ENCODE peak calls at places on chromosome 14, in eight cellular contexts. J is psoas muscle; F is CD8-positive, alpha-beta T cell; I is CD4-positive, alpha-beta memory T cell; G is Peyer's patch; L is gastrocnemius medialis; Q is A549; U is pancreas. Z is an unnamed sample.

GRCh38 chr14:92718659-92719058 is 29.8 kb downstream of the LGMN start:
- DNase-seq in I (no peak), F (no peak), G (no peak), U (no peak), J (no peak), L (no peak), Q (no peak), Z (no peak)

GRCh38 chr14:94424371-94424770 is 28.2 kb downstream of the SERPINA11 start:
- DNase-seq in I (no peak), L (no peak), U (no peak), J (no peak), G (no peak), F (no peak), Q (no peak), Z (no peak)

GRCh38 chr14:57747036-57747435 is 118.9 kb downstream of the SLC35F4 start:
- DNase-seq in F (no peak), U (peak), J (no peak), I (no peak), Q (peak), L (no peak), G (no peak), Z (no peak)

GRCh38 chr14:99682809-99683618 is 1.1 kb upstream of the CYP46A1 start:
- DNase-seq in U (peak), J (peak), G (peak), I (peak), L (peak), F (peak), Q (peak), Z (peak)

GRCh38 chr14:76186318-76187027 is 34.8 kb downstream of the GPATCH2L start:
- DNase-seq in Q (no peak), U (no peak), J (no peak), F (no peak), L (no peak), G (no peak), I (no peak), Z (no peak)

GRCh38 chr14:104948736-104949031 is 24.0 kb downstream of the PLD4 start:
- DNase-seq in J (no peak), U (no peak), I (no peak), F (no peak), Q (no peak), G (no peak), L (no peak), Z (no peak)

GRCh38 chr14:22819191-22819988 is 4.2 kb upstream of the SLC7A7 start:
- DNase-seq in I (no peak), G (peak), F (no peak), Q (peak), U (peak), J (no peak), L (no peak), Z (no peak)

GRCh38 chr14:57502581-57503254 is 9.1 kb upstream of the CCDC198 start:
- DNase-seq in U (no peak), F (no peak), L (no peak), J (no peak), Q (no peak), I (no peak), G (no peak), Z (no peak)

GRCh38 chr14:82565825-82566224 is 1032.2 kb upstream of the SEL1L start:
- DNase-seq in Q (no peak), L (no peak), I (no peak), J (no peak), F (no peak), G (no peak), U (no peak), Z (no peak)

GRCh38 chr14:30854492-30854891 is 19.9 kb upstream of the COCH start:
- DNase-seq in U (no peak), I (no peak), L (no peak), J (no peak), F (no peak), G (no peak), Q (no peak), Z (no peak)

GRCh38 chr14:39576726-39577125 is 144.5 kb upstream of the FBXO33 start:
- DNase-seq in Q (no peak), F (no peak), J (no peak), G (no peak), L (no peak), U (no peak), I (no peak), Z (no peak)

GRCh38 chr14:55448146-55448614 is 7.8 kb upstream of the TBPL2 start:
- DNase-seq in J (no peak), I (no peak), L (no peak), Q (peak), G (no peak), U (no peak), F (no peak), Z (no peak)

GRCh38 chr14:88790501-88791251 is 2.1 kb downstream of the EML5 start:
- DNase-seq in I (no peak), G (no peak), F (no peak), Q (no peak), U (no peak), J (no peak), L (no peak), Z (no peak)
- H3K27ac ChIP-seq in I (no peak), G (no peak), F (no peak), Q (no peak), U (no peak), J (no peak), L (no peak), Z (no peak)

DNA sequence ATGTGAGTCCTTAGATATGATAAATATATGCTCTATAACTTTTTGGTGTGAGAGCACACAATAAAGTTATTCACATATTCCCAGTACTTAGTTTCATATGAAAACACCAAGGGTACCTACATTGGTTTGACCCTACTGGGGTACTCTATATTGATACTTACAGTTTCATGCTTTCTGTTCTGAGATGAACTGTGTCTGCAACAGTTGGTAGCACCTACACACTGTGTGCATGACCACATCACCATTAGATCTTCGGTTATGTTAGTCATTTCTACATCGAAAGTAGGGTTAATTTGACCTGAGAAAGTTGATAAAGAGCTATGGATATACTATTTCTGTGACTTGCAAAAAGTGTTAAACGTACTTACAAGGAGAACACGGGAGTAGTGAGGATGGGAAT is 337.2 kb downstream of the NPAS3 start:
- DNase-seq in L (no peak), F (no peak), U (no peak), G (no peak), J (no peak), I (no peak), Q (no peak), Z (no peak)
- H3K27ac ChIP-seq in L (no peak), F (no peak), U (no peak), G (no peak), J (no peak), I (no peak), Q (no peak), Z (no peak)

DNA sequence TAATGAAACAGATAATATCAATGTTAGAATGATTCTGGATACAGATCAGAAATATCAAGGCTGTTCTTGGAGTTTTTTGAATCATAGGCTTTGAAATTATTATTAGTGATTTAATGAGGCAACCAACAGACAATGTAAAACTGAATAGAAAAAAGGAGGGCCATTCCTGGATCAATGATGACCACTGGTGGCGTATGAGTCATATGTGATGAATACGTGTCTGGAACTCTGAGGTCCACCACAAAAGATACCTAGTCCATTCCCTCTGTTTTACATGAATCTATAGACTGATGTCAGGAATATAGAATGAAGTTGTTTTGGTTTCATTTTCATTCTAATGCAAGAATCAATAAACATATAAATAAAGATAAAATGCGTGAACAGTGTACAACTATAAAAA is 78.3 kb upstream of the RTL1 start:
- DNase-seq in J (no peak), G (no peak), I (no peak), F (no peak), U (no peak), Q (peak), L (no peak), Z (no peak)
- H3K27ac ChIP-seq in J (no peak), G (no peak), I (no peak), F (no peak), U (no peak), Q (peak), L (no peak), Z (no peak)

DNA sequence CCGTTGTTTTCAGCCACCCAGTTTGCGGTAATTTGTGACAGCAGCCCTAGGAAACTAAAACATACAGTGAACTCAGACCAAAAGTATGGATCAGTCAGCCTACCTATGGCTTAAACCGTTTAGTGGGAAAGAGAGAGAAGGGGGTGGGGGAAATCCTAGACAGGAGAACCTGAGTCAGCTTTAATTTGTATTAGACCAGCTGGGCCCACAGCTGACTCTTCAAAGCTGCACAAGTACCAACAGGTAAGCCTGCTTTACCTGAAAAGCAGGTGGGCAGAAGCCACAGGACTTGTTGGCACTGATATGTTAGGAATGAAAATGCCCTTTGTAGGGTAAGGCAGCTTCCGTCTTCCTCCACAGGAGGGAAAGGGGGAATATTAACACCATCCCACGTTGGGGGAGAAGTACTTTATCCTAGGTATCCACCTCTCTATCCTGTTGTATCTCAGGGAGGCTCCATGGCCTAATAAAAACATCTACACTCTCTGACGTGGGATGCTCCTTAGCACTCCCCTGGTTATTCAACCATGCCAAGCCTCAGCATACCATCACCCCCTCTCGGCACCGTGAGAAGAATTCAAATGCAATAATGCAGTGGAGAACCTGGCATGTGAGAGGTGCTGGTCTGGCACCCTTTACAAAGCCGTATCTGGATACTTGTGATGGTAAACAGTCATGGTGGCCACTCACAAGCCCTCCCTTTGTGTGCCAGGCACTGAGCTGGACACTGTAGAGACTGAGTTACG is 70.3 kb downstream of the STON2 start:
- DNase-seq in U (no peak), Q (no peak), G (no peak), J (no peak), L (no peak), F (no peak), I (no peak), Z (no peak)
- H3K27ac ChIP-seq in U (no peak), Q (no peak), G (no peak), J (no peak), L (no peak), F (no peak), I (no peak), Z (no peak)

GRCh38 chr14:52325632-52326031 is 11.5 kb downstream of the PTGER2 start:
- DNase-seq in G (no peak), F (no peak), Q (no peak), I (no peak), J (no peak), U (no peak), L (no peak), Z (no peak)
- H3K27ac ChIP-seq in G (peak), F (no peak), Q (no peak), I (no peak), J (no peak), U (no peak), L (no peak), Z (peak)

GRCh38 chr14:90677484-90678045 is 138.7 kb downstream of the TTC7B start:
- DNase-seq in F (no peak), Q (no peak), L (no peak), U (no peak), I (no peak), J (no peak), G (no peak), Z (no peak)

GRCh38 chr14:90678846-90679362 is 137.3 kb downstream of the TTC7B start:
- DNase-seq in Q (no peak), I (no peak), J (no peak), G (no peak), F (no peak), U (no peak), L (no peak), Z (no peak)

GRCh38 chr14:90676356-90676755 is 139.9 kb downstream of the TTC7B start:
- DNase-seq in L (no peak), Q (no peak), J (no peak), F (no peak), U (no peak), G (no peak), I (no peak), Z (no peak)

GRCh38 chr14:90676859-90677258 is 139.4 kb downstream of the TTC7B start:
- DNase-seq in Q (no peak), U (no peak), L (no peak), F (no peak), G (no peak), J (no peak), I (no peak), Z (no peak)

DNA sequence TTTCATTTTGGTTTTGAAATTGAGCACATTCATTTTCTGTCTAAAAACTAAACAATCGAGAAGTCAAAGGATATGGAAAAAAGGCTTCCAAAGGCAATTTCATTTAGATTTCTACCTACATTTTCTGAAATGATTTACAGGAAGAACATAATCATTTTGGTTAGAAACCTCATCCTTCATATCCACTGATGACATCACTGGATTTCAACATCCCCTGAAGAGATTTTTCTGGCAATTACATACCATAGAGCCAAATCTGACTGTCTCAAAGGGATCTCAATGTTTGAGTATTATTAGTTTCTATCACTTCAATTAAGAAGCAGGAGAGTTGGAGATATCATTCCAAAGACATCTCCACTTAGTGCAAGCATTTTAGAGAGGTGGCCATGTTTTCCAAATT is 137.8 kb downstream of the TTC7B start:
- DNase-seq in L (no peak), J (no peak), U (no peak), F (no peak), Q (no peak), G (no peak), I (no peak), Z (no peak)
- H3K27ac ChIP-seq in L (peak), J (peak), U (no peak), F (no peak), Q (no peak), G (no peak), I (no peak), Z (no peak)

GRCh38 chr14:64112859-64113258 is 181.3 kb downstream of the ESR2 start:
- DNase-seq in L (peak), F (no peak), J (peak), U (peak), Q (no peak), I (no peak), G (no peak), Z (no peak)
- H3K27ac ChIP-seq in L (peak), F (no peak), J (peak), U (peak), Q (no peak), I (no peak), G (peak), Z (no peak)

DNA sequence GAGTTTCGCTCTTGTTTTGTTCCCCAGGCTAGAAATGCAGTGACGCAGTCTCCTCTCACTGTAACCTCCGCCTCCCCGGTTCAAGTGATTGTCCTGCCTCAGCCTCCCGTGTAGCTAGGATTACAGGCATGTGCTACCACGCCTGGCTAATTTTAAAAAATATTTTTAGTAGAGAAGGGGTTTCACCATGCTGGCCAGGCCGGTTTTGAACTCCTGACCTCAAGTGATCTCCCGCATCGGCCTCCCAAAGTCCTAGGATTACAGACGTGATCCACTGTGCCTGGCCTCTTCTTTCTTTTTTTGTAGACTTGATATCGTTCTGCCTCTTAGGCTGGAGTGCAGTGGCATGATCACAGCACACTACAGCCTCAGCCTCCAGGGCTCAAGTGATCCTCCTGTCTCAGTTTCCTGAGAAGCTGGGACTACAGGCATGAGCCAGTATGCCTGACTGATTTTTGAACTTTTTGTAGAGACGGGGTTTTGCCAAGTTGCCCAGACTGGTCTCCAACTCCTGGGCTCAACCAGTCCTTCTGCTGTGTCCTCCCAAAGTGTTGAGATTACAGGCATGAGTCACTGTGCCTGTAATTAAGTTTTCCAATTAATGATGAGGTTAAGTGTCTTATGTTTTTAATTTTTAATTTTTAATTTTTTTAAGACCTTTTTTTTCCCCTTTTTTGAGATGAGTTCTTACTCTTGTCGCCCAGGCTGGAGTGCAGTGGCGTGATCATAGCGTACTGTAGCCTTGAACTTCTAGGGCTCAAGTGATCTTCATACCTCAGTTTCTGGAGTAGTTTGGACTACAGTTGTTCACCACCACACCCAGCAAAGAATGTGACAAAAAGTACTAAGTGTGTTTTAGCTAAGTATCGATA is 10.2 kb downstream of the RCOR1 start:
- DNase-seq in G (no peak), J (no peak), I (no peak), U (no peak), F (no peak), Q (no peak), L (no peak), Z (no peak)
- H3K27ac ChIP-seq in G (no peak), J (no peak), I (no peak), U (no peak), F (no peak), Q (no peak), L (peak), Z (no peak)

GRCh38 chr14:95478309-95478708 is 38.1 kb downstream of the SYNE3 start:
- DNase-seq in U (no peak), L (no peak), I (no peak), J (no peak), G (no peak), F (no peak), Q (no peak), Z (no peak)
- H3K27ac ChIP-seq in U (no peak), L (no peak), I (peak), J (no peak), G (no peak), F (no peak), Q (no peak), Z (no peak)

Z was measured in DND-41.